ENCODE peak calls at places on chromosomes 13 and 19, in four cellular contexts. G is SK-N-SH, Y is K562, A is HepG2. X is an unnamed sample.

GRCh38 chr13:50998326-50998725 is 88.7 kb downstream of the RNASEH2B start:
- DNase-seq in G (no peak), Y (no peak), A (no peak), X (no peak)

GRCh38 chr19:36488118-36488815 is 1.1 kb downstream of the ZNF566 start:
- DNase-seq in G (no peak), Y (no peak), A (no peak), X (no peak)

GRCh38 chr19:58097783-58098681 is at the start of gene ZSCAN18:
- DNase-seq in G (peak), Y (peak), A (no peak), X (peak)

GRCh38 chr13:102584423-102584822 is 12.4 kb upstream of the TPP2 start:
- DNase-seq in G (no peak), Y (no peak), A (no peak), X (peak)

GRCh38 chr19:31054430-31054829 is 294.8 kb downstream of the TSHZ3 start:
- DNase-seq in G (peak), Y (peak), A (no peak), X (no peak)

GRCh38 chr19:58409010-58409790 is 751 bp downstream of the ZNF584 start:
- DNase-seq in G (peak), Y (no peak), A (no peak), X (no peak)

GRCh38 chr19:8206147-8207087 is 2.8 kb upstream of the CERS4 start:
- DNase-seq in G (no peak), Y (no peak), A (no peak), X (no peak)

GRCh38 chr13:100552755-100553154 is 35.8 kb downstream of the GGACT start:
- DNase-seq in G (no peak), Y (no peak), A (no peak), X (no peak)

GRCh38 chr19:32708457-32708856 is 11.1 kb upstream of the TDRD12 start:
- DNase-seq in G (no peak), Y (no peak), A (no peak), X (no peak)

GRCh38 chr13:51125495-51126226 is 14.6 kb upstream of the C13orf42 start:
- DNase-seq in G (peak), Y (peak), A (peak), X (peak)

GRCh38 chr13:28705734-28706133 is 13.0 kb downstream of the SLC46A3 start:
- DNase-seq in G (no peak), Y (no peak), A (no peak), X (peak)

GRCh38 chr13:49620170-49620621 is 8.1 kb upstream of the ARL11 start:
- DNase-seq in G (no peak), Y (no peak), A (no peak), X (no peak)

GRCh38 chr19:39406656-39407393 is at the start of gene ZFP36:
- DNase-seq in G (peak), Y (peak), A (peak), X (peak)

GRCh38 chr19:11736696-11737095 is 2.0 kb downstream of the ZNF823 start:
- DNase-seq in G (peak), Y (peak), A (no peak), X (peak)

GRCh38 chr13:102773441-102774209 is at the start of gene TEX30:
- DNase-seq in G (peak), Y (peak), A (no peak), X (peak)

GRCh38 chr19:51689751-51690358 is 3.3 kb upstream of the SPACA6 start:
- DNase-seq in G (peak), Y (peak), A (no peak), X (no peak)

GRCh38 chr19:58560921-58561320 is 2.5 kb upstream of the UBE2M start:
- DNase-seq in G (no peak), Y (no peak), A (no peak), X (no peak)

GRCh38 chr19:33248954-33249613 is 23.4 kb upstream of the SLC7A10 start:
- DNase-seq in G (peak), Y (no peak), A (peak), X (peak)

GRCh38 chr19:6667114-6667627 is 2.8 kb downstream of the TNFSF14 start:
- DNase-seq in G (no peak), Y (peak), A (no peak), X (peak)

GRCh38 chr13:42039457-42039945 is 8.9 kb upstream of the DGKH start:
- DNase-seq in G (peak), Y (no peak), A (no peak), X (no peak)

GRCh38 chr19:11539495-11540365 is 1.1 kb downstream of the CNN1 start:
- DNase-seq in G (peak), Y (peak), A (no peak), X (no peak)

GRCh38 chr19:1042689-1043511 is 3.0 kb downstream of the ABCA7 start:
- DNase-seq in G (no peak), Y (no peak), A (no peak), X (no peak)

GRCh38 chr13:20475927-20476691 is 49.5 kb downstream of the CRYL1 start:
- DNase-seq in G (no peak), Y (no peak), A (no peak), X (peak)

GRCh38 chr19:8307400-8307964 is 676 bp downstream of the CD320 start:
- DNase-seq in G (peak), Y (peak), A (peak), X (no peak)

GRCh38 chr13:42615691-42616090 is 41.7 kb downstream of the TNFSF11 start:
- DNase-seq in G (no peak), Y (no peak), A (no peak), X (no peak)

DNA sequence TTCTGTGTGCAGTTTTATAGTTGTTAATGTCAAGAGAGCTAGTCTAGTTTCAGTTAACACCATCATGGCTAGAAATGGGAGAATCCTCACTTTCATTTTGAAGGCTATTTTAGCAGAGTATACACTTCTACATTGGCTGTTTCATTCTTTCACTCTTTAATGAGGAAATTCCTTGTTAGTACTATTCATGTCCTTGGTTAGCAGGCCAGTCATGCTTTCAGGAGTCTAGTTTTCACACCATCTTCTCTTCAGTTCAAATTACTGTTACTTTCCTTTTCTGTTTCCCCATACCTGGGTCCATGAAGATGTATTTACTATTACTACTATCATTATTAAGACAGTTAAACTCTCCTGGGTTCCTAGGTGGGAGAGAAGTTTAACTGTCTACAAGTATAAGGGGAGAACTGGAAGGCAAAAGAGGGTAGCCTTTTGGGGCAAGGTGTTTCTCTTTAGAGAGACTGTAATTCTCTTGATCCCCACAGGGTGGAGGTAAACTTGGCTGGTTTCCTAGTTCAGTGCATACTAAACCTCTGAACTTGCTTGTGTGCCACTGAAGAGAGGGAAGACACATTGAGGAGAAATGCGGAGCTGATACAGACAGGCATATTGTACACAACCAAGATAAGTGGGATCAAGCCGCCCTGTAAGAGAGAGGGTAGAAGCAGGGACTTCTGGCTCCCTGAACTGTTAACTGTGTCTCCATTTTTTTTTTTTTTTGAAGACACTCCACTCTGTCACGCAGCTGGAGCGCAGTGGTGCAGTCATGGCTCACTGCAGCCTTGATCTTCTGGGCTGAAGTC is 41.3 kb upstream of the IGFL4 start:
- DNase-seq in G (peak), Y (peak), A (peak), X (peak)
- H3K4me3 ChIP-seq in G (no peak), Y (no peak), A (no peak), X (no peak)

DNA sequence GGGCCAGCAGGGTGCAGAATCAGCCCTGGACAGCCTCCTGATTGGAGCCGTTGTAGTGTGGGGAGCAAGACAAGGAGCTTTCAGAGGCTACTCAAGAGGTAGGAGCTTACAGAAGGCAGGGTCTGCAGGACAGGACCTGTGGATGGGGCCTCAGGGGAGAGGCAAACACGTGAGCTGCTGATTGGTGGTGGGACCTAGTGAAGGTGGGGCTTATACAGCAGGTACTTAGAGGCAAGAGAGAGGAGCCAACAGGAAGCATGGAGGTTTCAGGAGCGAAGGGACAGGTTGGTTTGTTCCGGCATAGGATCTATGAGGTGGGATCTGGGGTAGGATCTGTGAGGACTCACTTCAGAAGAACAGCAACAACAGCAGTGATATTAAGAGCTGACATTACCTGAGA is 32.4 kb downstream of the ZSWIM4 start:
- DNase-seq in G (no peak), Y (no peak), A (no peak), X (no peak)
- TF ChIP-seq GABPA in G (no peak), Y (no peak), A (no peak), X (no peak)

GRCh38 chr13:30681489-30682242 is 53.7 kb upstream of the ALOX5AP start:
- DNase-seq in G (peak), Y (no peak), A (no peak), X (peak)

GRCh38 chr13:30673669-30674521 is 56.2 kb downstream of the USPL1 start:
- DNase-seq in G (peak), Y (peak), A (peak), X (peak)

GRCh38 chr13:30679483-30680330 is 55.6 kb upstream of the ALOX5AP start:
- DNase-seq in G (peak), Y (no peak), A (peak), X (peak)

GRCh38 chr13:30671271-30671815 is 53.6 kb downstream of the USPL1 start:
- DNase-seq in G (no peak), Y (no peak), A (no peak), X (no peak)

GRCh38 chr13:30676672-30677071 is 58.7 kb upstream of the ALOX5AP start:
- DNase-seq in G (no peak), Y (no peak), A (peak), X (no peak)
- TF ChIP-seq CTCF in G (peak), Y (no peak), A (peak), X (peak)

GRCh38 chr19:55285225-55285890 is 1.6 kb downstream of the BRSK1 start:
- DNase-seq in G (no peak), Y (no peak), A (no peak), X (no peak)
- H3K4me3 ChIP-seq in G (peak), Y (no peak), A (peak), X (no peak)

DNA sequence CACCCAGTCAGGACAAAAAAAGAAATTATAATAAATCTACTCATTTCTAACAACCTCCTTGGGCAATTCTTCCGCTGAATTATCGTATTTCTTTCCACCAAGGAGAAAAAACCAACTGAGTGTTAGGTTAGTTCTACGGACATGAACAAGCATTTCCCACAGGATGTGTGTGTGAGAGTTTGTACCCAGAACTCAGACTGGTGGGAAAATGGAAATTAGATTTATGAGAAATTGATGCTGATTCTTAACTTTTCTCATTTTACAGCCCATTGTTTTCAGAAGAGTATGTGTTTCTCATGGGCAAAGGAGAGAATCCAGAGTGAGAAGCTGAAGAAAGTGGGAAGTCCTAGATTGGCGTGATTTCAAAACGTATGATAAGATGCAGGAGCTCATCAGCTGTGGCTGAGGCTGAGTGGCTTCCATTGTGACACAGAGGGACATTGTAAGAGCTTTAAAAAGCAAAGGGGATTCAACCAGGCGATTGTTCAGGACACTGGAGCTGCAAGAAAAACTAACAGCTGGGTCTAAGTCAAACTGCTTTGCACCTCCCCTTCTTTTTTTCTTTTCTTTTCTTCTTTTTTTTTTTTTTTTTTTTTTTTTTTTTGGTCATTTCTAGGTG is 184.8 kb upstream of the ARGLU1 start:
- DNase-seq in G (no peak), Y (no peak), A (no peak), X (no peak)
- TF ChIP-seq GABPA in G (no peak), Y (no peak), A (no peak), X (no peak)

GRCh38 chr19:44076325-44076724 is 4.4 kb downstream of the ZNF284 start:
- DNase-seq in G (no peak), Y (no peak), A (no peak), X (no peak)

GRCh38 chr19:44071824-44072542 is at the start of gene ZNF284:
- DNase-seq in G (peak), Y (peak), A (peak), X (peak)

GRCh38 chr19:44069415-44069814 is 2.5 kb upstream of the ZNF284 start:
- DNase-seq in G (no peak), Y (no peak), A (no peak), X (no peak)

GRCh38 chr19:44072543-44073401 is 813 bp downstream of the ZNF284 start:
- DNase-seq in G (peak), Y (no peak), A (no peak), X (peak)
- TF ChIP-seq CTCF in G (peak), Y (no peak), A (peak), X (no peak)

GRCh38 chr19:15195987-15196682 is 4.7 kb downstream of the NOTCH3 start:
- DNase-seq in G (no peak), Y (no peak), A (no peak), X (no peak)
- H3K4me3 ChIP-seq in G (no peak), Y (no peak), A (peak), X (no peak)

DNA sequence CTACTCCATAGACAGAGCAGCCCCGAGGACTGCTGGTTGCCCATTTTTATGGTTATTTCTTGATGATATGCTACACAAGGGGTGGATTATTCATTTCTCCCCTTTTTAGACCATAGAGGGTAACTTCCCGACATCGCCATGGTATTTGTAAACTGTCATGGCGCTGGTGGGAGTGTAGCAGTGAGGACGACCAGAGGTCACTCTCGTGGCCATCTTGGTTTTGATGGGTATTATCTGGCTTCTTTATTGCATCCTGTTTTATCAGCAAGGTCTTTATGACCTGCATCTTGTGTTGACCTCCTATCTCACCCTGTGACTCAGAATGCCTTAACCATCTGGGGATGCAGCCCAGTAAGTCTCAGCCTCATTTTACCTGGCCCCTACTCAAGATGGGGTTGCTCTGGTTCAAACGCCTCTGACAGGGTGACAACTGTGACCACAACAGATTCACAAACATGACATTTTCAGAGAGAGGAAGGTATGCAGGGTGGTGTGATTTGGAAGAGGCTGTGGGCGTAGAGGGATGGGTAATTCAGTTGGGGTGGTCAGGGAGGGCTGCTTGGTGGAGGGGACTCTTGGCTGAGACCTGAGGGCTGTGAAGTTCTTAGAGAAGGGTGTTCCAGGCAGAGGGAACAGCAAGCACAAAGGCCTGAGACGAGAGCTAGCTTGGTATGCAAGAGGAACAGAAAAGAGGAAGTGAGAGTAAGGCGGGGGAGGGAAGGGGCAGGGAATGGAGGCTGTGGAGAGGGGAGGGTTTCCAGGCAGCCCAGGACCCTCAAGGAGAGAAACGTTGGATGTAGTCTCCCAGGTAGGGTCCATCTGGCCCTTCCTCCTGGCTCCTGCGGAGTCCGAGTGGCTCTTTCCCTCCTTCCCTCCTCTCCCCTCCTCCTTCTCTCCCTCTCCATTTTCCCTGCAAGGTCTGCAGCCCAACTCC is 23.5 kb downstream of the FAM187B start:
- DNase-seq in G (no peak), Y (peak), A (no peak), X (peak)
- TF ChIP-seq GABPA in G (no peak), Y (peak), A (no peak), X (no peak)